ENCODE peak calls at places on chromosomes 13 and 19, in five cellular contexts. I, R, G, N and E are unnamed samples.
A peak's percentile ranks its signal among the peaks of the same experiment; 100 is the strongest.

GRCh38 chr13:32121316-32121715 is 89.7 kb downstream of the FRY start:
- DNase-seq in G (no peak), N (no peak), R (no peak), I (no peak), E (no peak)

GRCh38 chr13:38824342-38824741 is 137.5 kb downstream of the FREM2 start:
- DNase-seq in I (no peak), R (no peak), N (no peak), G (no peak), E (no peak)

GRCh38 chr13:92074658-92075057 is 676.2 kb downstream of the GPC5 start:
- DNase-seq in G (no peak), I (no peak), N (no peak), R (no peak), E (no peak)

GRCh38 chr13:31094331-31095015 is 67.2 kb downstream of the HSPH1 start:
- DNase-seq in G (no peak), N (peak; percentile 83), I (no peak), R (no peak), E (no peak)

GRCh38 chr13:38685974-38686571 is 804 bp upstream of the FREM2 start:
- DNase-seq in N (no peak), I (no peak), R (no peak), G (no peak), E (no peak)

GRCh38 chr13:39257642-39258041 is 219.4 kb downstream of the NHLRC3 start:
- DNase-seq in I (no peak), N (no peak), G (no peak), R (no peak), E (no peak)

GRCh38 chr13:112249644-112250610 is 126.2 kb upstream of the SPACA7 start:
- DNase-seq in I (no peak), G (no peak), R (no peak), N (no peak), E (no peak)

GRCh38 chr13:41554626-41555386 is 97.5 kb downstream of the RGCC start:
- DNase-seq in G (no peak), I (no peak), N (no peak), R (no peak), E (no peak)

GRCh38 chr19:55441319-55441691 is 1.8 kb downstream of the SHISA7 start:
- DNase-seq in G (no peak), N (no peak), R (no peak), I (no peak), E (no peak)

GRCh38 chr19:5425260-5425659 is 30.0 kb upstream of the ZNRF4 start:
- DNase-seq in G (no peak), N (no peak), R (no peak), I (no peak), E (no peak)

GRCh38 chr19:5418676-5419075 is 36.5 kb upstream of the ZNRF4 start:
- DNase-seq in R (no peak), G (no peak), N (no peak), I (no peak), E (no peak)

GRCh38 chr19:5424192-5424973 is 30.8 kb upstream of the ZNRF4 start:
- DNase-seq in I (no peak), R (no peak), G (no peak), N (no peak), E (no peak)

GRCh38 chr19:5423567-5424125 is 31.6 kb upstream of the ZNRF4 start:
- DNase-seq in R (no peak), I (no peak), N (no peak), G (no peak), E (no peak)
- H3K4me1 ChIP-seq in R (no peaks in the 10 kb centered on the region), I (no peaks in the 10 kb centered on the region), N (no peaks in the 10 kb centered on the region), G (no peaks in the 10 kb centered on the region), E (no peaks in the 10 kb centered on the region)

DNA sequence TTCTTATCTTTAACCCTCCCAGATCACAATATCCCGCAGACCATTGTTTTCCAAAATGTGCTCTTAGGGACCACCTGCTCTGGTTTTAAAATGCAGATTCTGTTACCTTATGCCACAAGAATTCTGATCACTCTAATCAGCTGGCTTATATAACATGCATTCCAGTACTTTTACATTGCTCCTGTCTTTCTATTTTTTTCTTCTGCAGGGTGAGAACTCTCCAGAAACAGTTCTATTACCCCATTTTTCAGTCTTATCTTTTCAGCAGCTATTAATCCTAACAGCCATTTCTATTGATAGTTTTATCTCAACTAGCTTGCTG is 2.8 kb downstream of the ITM2B start:
- DNase-seq in G (no peak), N (no peak), R (no peak), I (no peak), E (no peak)
- H3K4me1 ChIP-seq in G (peaks cover 8% of the 10 kb centered on the region), N (peaks cover 38% of the 10 kb centered on the region), R (peaks cover 58% of the 10 kb centered on the region), I (peaks cover 46% of the 10 kb centered on the region), E (peaks cover 53% of the 10 kb centered on the region)

DNA sequence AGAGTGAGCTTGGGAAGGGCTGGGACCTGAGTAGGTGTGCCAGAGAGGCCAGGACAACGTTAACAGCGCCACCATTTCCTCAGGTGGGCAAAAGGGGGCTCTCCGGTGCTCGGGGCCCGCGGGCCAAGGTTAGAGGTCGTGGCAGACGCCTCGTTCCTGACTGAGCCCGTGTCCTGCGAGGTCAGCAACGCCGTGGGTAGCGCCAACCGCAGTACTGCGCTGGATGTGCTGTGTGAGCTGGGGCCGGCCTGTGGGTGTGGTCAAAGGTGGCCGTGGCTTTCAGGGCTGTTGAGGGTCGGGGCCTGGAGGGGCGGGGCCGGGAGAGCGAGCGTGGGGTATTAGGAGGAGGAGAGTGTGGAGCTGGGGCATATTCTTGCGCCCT is 3.7 kb downstream of the KIRREL2 start:
- DNase-seq in R (no peak), G (no peak), N (no peak), I (no peak), E (no peak)
- H3K4me1 ChIP-seq in R (peaks cover 13% of the 10 kb centered on the region), G (no peaks in the 10 kb centered on the region), N (no peaks in the 10 kb centered on the region), I (no peaks in the 10 kb centered on the region), E (peaks cover 3% of the 10 kb centered on the region)

GRCh38 chr19:39157997-39158389 is 32.4 kb downstream of the PAK4 start:
- DNase-seq in N (no peak), G (no peak), R (no peak), I (no peak), E (no peak)

GRCh38 chr19:39156230-39156890 is 30.8 kb downstream of the PAK4 start:
- DNase-seq in I (no peak), R (no peak), G (peak; percentile 29), N (no peak), E (no peak)

GRCh38 chr19:39155741-39156140 is 30.2 kb downstream of the PAK4 start:
- DNase-seq in N (no peak), R (no peak), G (no peak), I (no peak), E (no peak)

GRCh38 chr19:39157275-39157996 is 31.9 kb downstream of the PAK4 start:
- DNase-seq in I (no peak), G (peak; percentile 28), N (no peak), R (no peak), E (no peak)

GRCh38 chr19:39156891-39157230 is 31.3 kb downstream of the PAK4 start:
- DNase-seq in R (no peak), I (no peak), G (no peak), N (no peak), E (no peak)
- H3K4me1 ChIP-seq in R (peaks cover 77% of the 10 kb centered on the region), I (peaks cover 25% of the 10 kb centered on the region), G (peaks cover 26% of the 10 kb centered on the region), N (peaks cover 49% of the 10 kb centered on the region), E (no peaks in the 10 kb centered on the region)

DNA sequence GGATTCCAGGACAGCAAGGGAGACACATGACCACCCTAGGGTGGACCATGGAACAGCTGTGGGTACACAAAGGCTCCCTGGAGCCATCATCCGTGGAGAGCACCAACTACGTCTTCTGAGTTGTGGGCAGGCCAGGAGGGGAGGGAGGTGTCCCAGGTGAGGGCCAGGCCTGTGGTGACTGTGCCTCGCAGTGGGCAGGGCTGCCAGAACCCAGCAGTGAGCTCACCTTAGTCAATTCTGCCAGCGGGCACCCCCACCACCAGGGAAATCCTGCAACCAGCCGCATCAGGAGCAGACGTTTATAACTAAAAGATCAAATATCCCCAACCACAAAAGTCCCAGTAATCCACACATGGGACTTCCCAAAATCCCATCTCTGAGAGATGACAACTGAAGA is 19.6 kb downstream of the ELL start:
- DNase-seq in I (no peak), G (no peak), R (no peak), N (no peak), E (no peak)
- H3K4me1 ChIP-seq in I (peaks cover 86% of the 10 kb centered on the region), G (peaks cover 22% of the 10 kb centered on the region), R (peaks cover 98% of the 10 kb centered on the region), N (peaks cover 40% of the 10 kb centered on the region), E (peaks cover 92% of the 10 kb centered on the region)

GRCh38 chr19:18427752-18428131 is 8.5 kb downstream of the SSBP4 start:
- DNase-seq in R (no peak), N (no peak), G (no peak), I (no peak), E (no peak)

GRCh38 chr19:18427080-18427751 is 8.0 kb downstream of the SSBP4 start:
- DNase-seq in I (no peak), N (no peak), R (no peak), G (no peak), E (no peak)

GRCh38 chr19:18424890-18425514 is 5.8 kb downstream of the SSBP4 start:
- DNase-seq in R (no peak), G (no peak), I (no peak), N (no peak), E (no peak)

GRCh38 chr19:18425515-18426415 is 6.6 kb downstream of the SSBP4 start:
- DNase-seq in G (peak; percentile 62), R (no peak), I (no peak), N (no peak), E (no peak)

GRCh38 chr19:18426416-18426767 is 7.2 kb downstream of the SSBP4 start:
- DNase-seq in N (no peak), R (no peak), I (no peak), G (no peak), E (no peak)
- H3K4me1 ChIP-seq in N (peaks cover 3% of the 10 kb centered on the region), R (peaks cover 56% of the 10 kb centered on the region), I (peaks cover 15% of the 10 kb centered on the region), G (peaks cover 17% of the 10 kb centered on the region), E (peaks cover 27% of the 10 kb centered on the region)

DNA sequence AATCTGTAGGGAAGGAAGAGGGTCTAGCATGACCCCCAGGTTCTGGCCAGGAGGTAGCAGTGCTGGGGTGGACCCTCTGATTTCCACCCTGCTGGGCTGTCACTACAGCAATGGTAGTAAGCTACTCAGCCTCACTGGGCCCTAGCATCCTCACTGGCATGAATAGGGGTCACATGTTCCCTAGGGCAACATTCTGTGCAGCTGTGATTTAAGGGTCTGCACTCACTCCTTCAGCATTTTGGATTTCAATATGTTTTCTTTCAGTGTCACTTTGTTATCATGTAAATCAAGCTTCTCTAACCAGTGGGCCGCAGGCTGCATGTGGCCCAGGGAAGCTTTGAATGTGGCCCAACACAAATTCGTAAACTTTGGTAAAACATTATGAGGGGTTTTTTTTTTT is 57.8 kb downstream of the SPATA13 start:
- DNase-seq in R (no peak), G (no peak), N (no peak), I (no peak), E (no peak)
- H3K4me1 ChIP-seq in R (peaks cover 40% of the 10 kb centered on the region), G (peaks cover 13% of the 10 kb centered on the region), N (peaks cover 4% of the 10 kb centered on the region), I (no peaks in the 10 kb centered on the region), E (no peaks in the 10 kb centered on the region)

GRCh38 chr19:5039642-5040543 is 71.0 kb downstream of the KDM4B start:
- DNase-seq in G (no peak), R (no peak), N (no peak), I (no peak), E (no peak)

GRCh38 chr19:5037936-5038335 is 69.0 kb downstream of the KDM4B start:
- DNase-seq in N (no peak), R (no peak), I (no peak), G (no peak), E (no peak)

GRCh38 chr19:5040544-5041167 is 71.7 kb downstream of the KDM4B start:
- DNase-seq in I (no peak), N (no peak), R (no peak), G (no peak), E (no peak)

GRCh38 chr19:5036733-5037681 is 68.1 kb downstream of the KDM4B start:
- DNase-seq in R (no peak), N (no peak), G (peak; percentile 72), I (no peak), E (no peak)

GRCh38 chr19:5038631-5039271 is 69.8 kb downstream of the KDM4B start:
- DNase-seq in G (peak; percentile 24), I (no peak), R (no peak), N (no peak), E (no peak)
- H3K4me1 ChIP-seq in G (peaks cover 11% of the 10 kb centered on the region), I (no peaks in the 10 kb centered on the region), R (peaks cover 8% of the 10 kb centered on the region), N (peaks cover 36% of the 10 kb centered on the region), E (no peaks in the 10 kb centered on the region)